ENCODE peak calls at places on chromosomes 11 and 22, in nine cellular contexts. One of them, this sample, is unnamed.

GRCh38 chr11:95512682-95513081 is 276.9 kb downstream of the FAM76B start:
- DNase-seq in endothelial cell: peak
- DNase-seq in Calu3: no peak
- DNase-seq in NCI-H2107: no peak
- DNase-seq in AG08396: peak
- DNase-seq in hepatocyte: peak
- DNase-seq in stimulated activated CD4-positive, alpha-beta T cell treated with anti-CD3 and anti-CD28 coated beads, Interleukin-4, amount 100 ng/mL, for 48 hours: no peak
- DNase-seq in A172: no peak
- DNase-seq in PC-3: peak
- DNase-seq in this sample: no peak

GRCh38 chr11:123624974-123625373 is 29.4 kb downstream of the SCN3B start:
- DNase-seq in endothelial cell: no peak
- DNase-seq in Calu3: no peak
- DNase-seq in NCI-H2107: no peak
- DNase-seq in AG08396: no peak
- DNase-seq in hepatocyte: no peak
- DNase-seq in stimulated activated CD4-positive, alpha-beta T cell treated with anti-CD3 and anti-CD28 coated beads, Interleukin-4, amount 100 ng/mL, for 48 hours: no peak
- DNase-seq in A172: no peak
- DNase-seq in PC-3: no peak
- DNase-seq in this sample: no peak

GRCh38 chr11:47541070-47541469 is 11.9 kb downstream of the CELF1 start:
- DNase-seq in endothelial cell: no peak
- DNase-seq in Calu3: no peak
- DNase-seq in NCI-H2107: no peak
- DNase-seq in AG08396: no peak
- DNase-seq in hepatocyte: no peak
- DNase-seq in stimulated activated CD4-positive, alpha-beta T cell treated with anti-CD3 and anti-CD28 coated beads, Interleukin-4, amount 100 ng/mL, for 48 hours: no peak
- DNase-seq in A172: no peak
- DNase-seq in PC-3: no peak
- DNase-seq in this sample: no peak

GRCh38 chr11:105911454-105911853 is 110.6 kb downstream of the MSANTD4 start:
- DNase-seq in endothelial cell: no peak
- DNase-seq in Calu3: no peak
- DNase-seq in NCI-H2107: no peak
- DNase-seq in AG08396: no peak
- DNase-seq in hepatocyte: no peak
- DNase-seq in stimulated activated CD4-positive, alpha-beta T cell treated with anti-CD3 and anti-CD28 coated beads, Interleukin-4, amount 100 ng/mL, for 48 hours: no peak
- DNase-seq in A172: no peak
- DNase-seq in PC-3: no peak
- DNase-seq in this sample: no peak

GRCh38 chr11:83628622-83629347 is 342.6 kb upstream of the CCDC90B start:
- DNase-seq in endothelial cell: no peak
- DNase-seq in Calu3: no peak
- DNase-seq in NCI-H2107: no peak
- DNase-seq in AG08396: no peak
- DNase-seq in hepatocyte: no peak
- DNase-seq in stimulated activated CD4-positive, alpha-beta T cell treated with anti-CD3 and anti-CD28 coated beads, Interleukin-4, amount 100 ng/mL, for 48 hours: no peak
- DNase-seq in A172: no peak
- DNase-seq in PC-3: no peak
- DNase-seq in this sample: peak

GRCh38 chr11:12963051-12963450 is 46.1 kb upstream of the RASSF10 start:
- DNase-seq in endothelial cell: no peak
- DNase-seq in Calu3: no peak
- DNase-seq in NCI-H2107: no peak
- DNase-seq in AG08396: no peak
- DNase-seq in hepatocyte: no peak
- DNase-seq in stimulated activated CD4-positive, alpha-beta T cell treated with anti-CD3 and anti-CD28 coated beads, Interleukin-4, amount 100 ng/mL, for 48 hours: no peak
- DNase-seq in A172: no peak
- DNase-seq in PC-3: no peak
- DNase-seq in this sample: no peak

GRCh38 chr22:49928571-49929552 is 10.4 kb downstream of the CRELD2 start:
- DNase-seq in endothelial cell: no peak
- DNase-seq in Calu3: no peak
- DNase-seq in NCI-H2107: no peak
- DNase-seq in AG08396: no peak
- DNase-seq in hepatocyte: no peak
- DNase-seq in stimulated activated CD4-positive, alpha-beta T cell treated with anti-CD3 and anti-CD28 coated beads, Interleukin-4, amount 100 ng/mL, for 48 hours: no peak
- DNase-seq in A172: no peak
- DNase-seq in PC-3: no peak
- DNase-seq in this sample: no peak

GRCh38 chr22:48204296-48204695 is 1441.8 kb downstream of the TBC1D22A start:
- DNase-seq in endothelial cell: no peak
- DNase-seq in Calu3: no peak
- DNase-seq in NCI-H2107: no peak
- DNase-seq in AG08396: no peak
- DNase-seq in hepatocyte: no peak
- DNase-seq in stimulated activated CD4-positive, alpha-beta T cell treated with anti-CD3 and anti-CD28 coated beads, Interleukin-4, amount 100 ng/mL, for 48 hours: no peak
- DNase-seq in A172: peak
- DNase-seq in PC-3: no peak
- DNase-seq in this sample: no peak

GRCh38 chr11:128580612-128581011 is 6.7 kb downstream of the ETS1 start:
- DNase-seq in endothelial cell: no peak
- DNase-seq in Calu3: no peak
- DNase-seq in NCI-H2107: no peak
- DNase-seq in AG08396: no peak
- DNase-seq in hepatocyte: no peak
- DNase-seq in stimulated activated CD4-positive, alpha-beta T cell treated with anti-CD3 and anti-CD28 coated beads, Interleukin-4, amount 100 ng/mL, for 48 hours: no peak
- DNase-seq in A172: no peak
- DNase-seq in PC-3: no peak
- DNase-seq in this sample: no peak

GRCh38 chr11:45622283-45622682 is 43.1 kb downstream of the CHST1 start:
- DNase-seq in endothelial cell: no peak
- DNase-seq in Calu3: no peak
- DNase-seq in NCI-H2107: no peak
- DNase-seq in AG08396: no peak
- DNase-seq in hepatocyte: no peak
- DNase-seq in stimulated activated CD4-positive, alpha-beta T cell treated with anti-CD3 and anti-CD28 coated beads, Interleukin-4, amount 100 ng/mL, for 48 hours: no peak
- DNase-seq in A172: no peak
- DNase-seq in PC-3: no peak
- DNase-seq in this sample: no peak

GRCh38 chr11:128451651-128452470 is 135.5 kb downstream of the ETS1 start:
- DNase-seq in endothelial cell: no peak
- DNase-seq in Calu3: peak
- DNase-seq in NCI-H2107: no peak
- DNase-seq in AG08396: peak
- DNase-seq in hepatocyte: no peak
- DNase-seq in stimulated activated CD4-positive, alpha-beta T cell treated with anti-CD3 and anti-CD28 coated beads, Interleukin-4, amount 100 ng/mL, for 48 hours: no peak
- DNase-seq in A172: no peak
- DNase-seq in PC-3: no peak
- DNase-seq in this sample: no peak

GRCh38 chr11:42646959-42647358 is 664.8 kb upstream of the API5 start:
- DNase-seq in endothelial cell: no peak
- DNase-seq in Calu3: no peak
- DNase-seq in NCI-H2107: no peak
- DNase-seq in AG08396: no peak
- DNase-seq in hepatocyte: no peak
- DNase-seq in stimulated activated CD4-positive, alpha-beta T cell treated with anti-CD3 and anti-CD28 coated beads, Interleukin-4, amount 100 ng/mL, for 48 hours: no peak
- DNase-seq in A172: no peak
- DNase-seq in PC-3: no peak
- DNase-seq in this sample: no peak

GRCh38 chr11:119921571-119921970 is 192.6 kb upstream of the NECTIN1 start:
- DNase-seq in endothelial cell: no peak
- DNase-seq in Calu3: no peak
- DNase-seq in NCI-H2107: no peak
- DNase-seq in AG08396: no peak
- DNase-seq in hepatocyte: no peak
- DNase-seq in stimulated activated CD4-positive, alpha-beta T cell treated with anti-CD3 and anti-CD28 coated beads, Interleukin-4, amount 100 ng/mL, for 48 hours: no peak
- DNase-seq in A172: no peak
- DNase-seq in PC-3: no peak
- DNase-seq in this sample: no peak

GRCh38 chr11:69209038-69209350 is 53.3 kb downstream of the SMIM38 start:
- DNase-seq in endothelial cell: no peak
- DNase-seq in Calu3: no peak
- DNase-seq in NCI-H2107: no peak
- DNase-seq in AG08396: no peak
- DNase-seq in hepatocyte: no peak
- DNase-seq in stimulated activated CD4-positive, alpha-beta T cell treated with anti-CD3 and anti-CD28 coated beads, Interleukin-4, amount 100 ng/mL, for 48 hours: no peak
- DNase-seq in A172: no peak
- DNase-seq in PC-3: no peak
- DNase-seq in this sample: no peak

GRCh38 chr11:72039108-72039850 is 40.6 kb downstream of the IL18BP start:
- DNase-seq in endothelial cell: no peak
- DNase-seq in Calu3: no peak
- DNase-seq in NCI-H2107: no peak
- DNase-seq in AG08396: no peak
- DNase-seq in hepatocyte: peak
- DNase-seq in stimulated activated CD4-positive, alpha-beta T cell treated with anti-CD3 and anti-CD28 coated beads, Interleukin-4, amount 100 ng/mL, for 48 hours: no peak
- DNase-seq in A172: no peak
- DNase-seq in PC-3: no peak
- DNase-seq in this sample: no peak

GRCh38 chr11:6799402-6799801 is at the start of gene OR6A2:
- DNase-seq in endothelial cell: no peak
- DNase-seq in Calu3: no peak
- DNase-seq in NCI-H2107: no peak
- DNase-seq in AG08396: no peak
- DNase-seq in hepatocyte: no peak
- DNase-seq in stimulated activated CD4-positive, alpha-beta T cell treated with anti-CD3 and anti-CD28 coated beads, Interleukin-4, amount 100 ng/mL, for 48 hours: no peak
- DNase-seq in A172: no peak
- DNase-seq in PC-3: peak
- DNase-seq in this sample: no peak

GRCh38 chr11:364991-365390 is 4.3 kb upstream of the B4GALNT4 start:
- DNase-seq in endothelial cell: no peak
- DNase-seq in Calu3: no peak
- DNase-seq in NCI-H2107: no peak
- DNase-seq in AG08396: peak
- DNase-seq in hepatocyte: no peak
- DNase-seq in stimulated activated CD4-positive, alpha-beta T cell treated with anti-CD3 and anti-CD28 coated beads, Interleukin-4, amount 100 ng/mL, for 48 hours: no peak
- DNase-seq in A172: no peak
- DNase-seq in PC-3: no peak
- DNase-seq in this sample: no peak

GRCh38 chr11:69645801-69646492 is 5.0 kb downstream of the CCND1 start:
- DNase-seq in endothelial cell: no peak
- DNase-seq in Calu3: no peak
- DNase-seq in NCI-H2107: no peak
- DNase-seq in AG08396: no peak
- DNase-seq in hepatocyte: no peak
- DNase-seq in stimulated activated CD4-positive, alpha-beta T cell treated with anti-CD3 and anti-CD28 coated beads, Interleukin-4, amount 100 ng/mL, for 48 hours: no peak
- DNase-seq in A172: no peak
- DNase-seq in PC-3: no peak
- DNase-seq in this sample: no peak

GRCh38 chr11:134646561-134646960 is 234.5 kb upstream of the B3GAT1 start:
- DNase-seq in endothelial cell: no peak
- DNase-seq in Calu3: no peak
- DNase-seq in NCI-H2107: no peak
- DNase-seq in AG08396: no peak
- DNase-seq in hepatocyte: no peak
- DNase-seq in stimulated activated CD4-positive, alpha-beta T cell treated with anti-CD3 and anti-CD28 coated beads, Interleukin-4, amount 100 ng/mL, for 48 hours: no peak
- DNase-seq in A172: no peak
- DNase-seq in PC-3: no peak
- DNase-seq in this sample: no peak

GRCh38 chr11:102138223-102138622 is 28.0 kb downstream of the YAP1 start:
- DNase-seq in endothelial cell: no peak
- DNase-seq in Calu3: no peak
- DNase-seq in NCI-H2107: no peak
- DNase-seq in AG08396: no peak
- DNase-seq in hepatocyte: no peak
- DNase-seq in stimulated activated CD4-positive, alpha-beta T cell treated with anti-CD3 and anti-CD28 coated beads, Interleukin-4, amount 100 ng/mL, for 48 hours: no peak
- DNase-seq in A172: no peak
- DNase-seq in PC-3: no peak
- DNase-seq in this sample: no peak